ENCODE peak calls at places on chromosomes 12 and 14, in four cellular contexts. O is right cardiac atrium, F is HepG2, T is stromal cell of bone marrow. X is an unnamed sample.

GRCh38 chr12:73531752-73532151 is 1005.9 kb upstream of the ATXN7L3B start:
- DNase-seq in O (no peak), F (no peak), T (no peak), X (no peak)

GRCh38 chr12:117060236-117060926 is 38.8 kb downstream of the TESC start:
- DNase-seq in O (peak), F (no peak), T (no peak), X (no peak)

GRCh38 chr12:124921200-124922008 is 7.0 kb upstream of the UBC start:
- DNase-seq in O (no peak), F (peak), T (no peak), X (no peak)

GRCh38 chr12:102061096-102061555 is 665 bp downstream of the WASHC3 start:
- DNase-seq in O (no peak), F (peak), T (no peak), X (no peak)

GRCh38 chr12:89552376-89552775 is 26.5 kb upstream of the POC1B start:
- DNase-seq in O (no peak), F (no peak), T (no peak), X (no peak)

GRCh38 chr12:79420146-79420618 is 270.6 kb downstream of the PAWR start:
- DNase-seq in O (no peak), F (peak), T (peak), X (peak)

GRCh38 chr14:62776300-62776699 is 269.0 kb downstream of the KCNH5 start:
- DNase-seq in O (no peak), F (no peak), T (no peak), X (no peak)

GRCh38 chr12:57475271-57476161 is 4.2 kb downstream of the ARHGAP9 start:
- DNase-seq in O (peak), F (no peak), T (no peak), X (peak)

GRCh38 chr14:89420502-89420901 is 3.5 kb upstream of the FOXN3 start:
- DNase-seq in O (no peak), F (peak), T (no peak), X (no peak)

GRCh38 chr12:10618338-10618987 is 5.1 kb upstream of the MAGOHB start:
- DNase-seq in O (no peak), F (no peak), T (peak), X (no peak)

GRCh38 chr12:130633771-130634170 is 82.3 kb downstream of the RIMBP2 start:
- DNase-seq in O (no peak), F (no peak), T (no peak), X (no peak)

GRCh38 chr12:70272510-70272909 is 29.3 kb downstream of the CNOT2 start:
- DNase-seq in O (no peak), F (no peak), T (no peak), X (no peak)

GRCh38 chr12:67161322-67161918 is 107.7 kb upstream of the CAND1 start:
- DNase-seq in O (no peak), F (peak), T (peak), X (peak)

GRCh38 chr14:55454264-55455151 is 14.1 kb upstream of the TBPL2 start:
- DNase-seq in O (no peak), F (peak), T (no peak), X (peak)

GRCh38 chr12:107111314-107111713 is 18.0 kb upstream of the CRY1 start:
- DNase-seq in O (no peak), F (no peak), T (no peak), X (no peak)

GRCh38 chr14:34775922-34776321 is 61.5 kb upstream of the CFL2 start:
- DNase-seq in O (no peak), F (peak), T (no peak), X (no peak)

GRCh38 chr12:11941601-11942360 is 129.0 kb upstream of the BCL2L14 start:
- DNase-seq in O (no peak), F (no peak), T (peak), X (peak)

GRCh38 chr14:30180219-30180618 is 252.6 kb upstream of the PRKD1 start:
- DNase-seq in O (no peak), F (no peak), T (no peak), X (peak)

GRCh38 chr12:30757316-30757715 is 2.6 kb upstream of the CAPRIN2 start:
- DNase-seq in O (no peak), F (no peak), T (no peak), X (no peak)

GRCh38 chr12:56628671-56629458 is 1.3 kb downstream of the BAZ2A start:
- DNase-seq in O (peak), F (peak), T (peak), X (no peak)

GRCh38 chr14:95059126-95059525 is 98.2 kb downstream of the DICER1 start:
- DNase-seq in O (no peak), F (no peak), T (no peak), X (no peak)

GRCh38 chr12:89424394-89424793 is 72.1 kb upstream of the DUSP6 start:
- DNase-seq in O (no peak), F (no peak), T (no peak), X (no peak)

GRCh38 chr12:119206348-119207075 is 27.8 kb downstream of the HSPB8 start:
- DNase-seq in O (no peak), F (no peak), T (no peak), X (peak)